ENCODE peak calls at places on chromosome 18, in six cellular contexts. Q, X, O, K, Y and S are unnamed samples.

GRCh38 chr18:8375269-8375668 is 234.0 kb upstream of the RAB12 start:
- DNase-seq in Q (no peak), X (no peak), O (no peak), K (no peak), Y (no peak), S (no peak)

GRCh38 chr18:5238371-5238758 is 41.3 kb upstream of the AKAIN1 start:
- DNase-seq in Q (no peak), X (peak), O (no peak), K (peak), Y (no peak), S (no peak)

GRCh38 chr18:78492064-78492812 is 487.4 kb upstream of the SALL3 start:
- DNase-seq in Q (no peak), X (no peak), O (no peak), K (no peak), Y (no peak), S (no peak)

GRCh38 chr18:195651-196050 is 37.3 kb downstream of the USP14 start:
- DNase-seq in Q (no peak), X (no peak), O (no peak), K (no peak), Y (no peak), S (no peak)

GRCh38 chr18:47203626-47204464 is 27.7 kb upstream of the IER3IP1 start:
- DNase-seq in Q (no peak), X (no peak), O (no peak), K (no peak), Y (no peak), S (no peak)

GRCh38 chr18:23133860-23134779 is 1.2 kb upstream of the CABLES1 start:
- DNase-seq in Q (peak), X (peak), O (peak), K (no peak), Y (no peak), S (no peak)

GRCh38 chr18:8977166-8977565 is 125.3 kb upstream of the NDUFV2 start:
- DNase-seq in Q (no peak), X (no peak), O (no peak), K (no peak), Y (no peak), S (no peak)

GRCh38 chr18:76937597-76937996 is 115.2 kb downstream of the ZNF236 start:
- DNase-seq in Q (no peak), X (no peak), O (no peak), K (peak), Y (no peak), S (no peak)

GRCh38 chr18:73564073-73564472 is 583.6 kb downstream of the FBXO15 start:
- DNase-seq in Q (peak), X (no peak), O (no peak), K (peak), Y (peak), S (no peak)

GRCh38 chr18:24033644-24034412 is 19.3 kb downstream of the TTC39C start:
- DNase-seq in Q (no peak), X (no peak), O (no peak), K (no peak), Y (no peak), S (no peak)

GRCh38 chr18:12744103-12744502 is 41.3 kb downstream of the PSMG2 start:
- DNase-seq in Q (peak), X (no peak), O (no peak), K (peak), Y (peak), S (no peak)

GRCh38 chr18:3790702-3791101 is 340.7 kb downstream of the TGIF1 start:
- DNase-seq in Q (no peak), X (no peak), O (no peak), K (no peak), Y (no peak), S (no peak)

GRCh38 chr18:39675358-39675757 is 2109.8 kb upstream of the CELF4 start:
- DNase-seq in Q (no peak), X (no peak), O (no peak), K (peak), Y (peak), S (no peak)

GRCh38 chr18:2240311-2240705 is 331.0 kb downstream of the METTL4 start:
- DNase-seq in Q (no peak), X (no peak), O (no peak), K (peak), Y (no peak), S (no peak)

GRCh38 chr18:78796693-78797455 is 182.7 kb upstream of the SALL3 start:
- DNase-seq in Q (no peak), X (no peak), O (no peak), K (no peak), Y (no peak), S (no peak)

GRCh38 chr18:24792164-24792563 is 331.7 kb downstream of the HRH4 start:
- DNase-seq in Q (no peak), X (no peak), O (no peak), K (peak), Y (no peak), S (no peak)